ENCODE peak calls at places on chromosomes 3 and 15, in four cellular contexts. One of them, this sample, is unnamed.

GRCh38 chr3:98556164-98557130 is 24.7 kb downstream of the GPR15 start:
- DNase-seq in cardiac muscle cell: no peak
- DNase-seq in EL: peak
- DNase-seq in GM18507: no peak
- DNase-seq in this sample: no peak

GRCh38 chr15:42836251-42836650 is 84.3 kb downstream of the TTBK2 start:
- DNase-seq in GM18507: no peak
- DNase-seq in cardiac muscle cell: peak
- DNase-seq in EL: no peak
- DNase-seq in this sample: no peak

GRCh38 chr3:185424435-185424834 is 61.5 kb downstream of the MAP3K13 start:
- DNase-seq in EL: no peak
- DNase-seq in cardiac muscle cell: no peak
- DNase-seq in GM18507: no peak
- DNase-seq in this sample: no peak

GRCh38 chr3:148227534-148227933 is 470.2 kb upstream of the AGTR1 start:
- DNase-seq in cardiac muscle cell: peak
- DNase-seq in EL: peak
- DNase-seq in GM18507: no peak
- DNase-seq in this sample: no peak

GRCh38 chr3:126886217-126886616 is 96.7 kb upstream of the PLXNA1 start:
- DNase-seq in EL: no peak
- DNase-seq in GM18507: no peak
- DNase-seq in cardiac muscle cell: peak
- DNase-seq in this sample: no peak

GRCh38 chr3:44995142-44995770 is 19.2 kb downstream of the EXOSC7 start:
- DNase-seq in EL: peak
- DNase-seq in GM18507: no peak
- DNase-seq in cardiac muscle cell: peak
- DNase-seq in this sample: no peak

GRCh38 chr15:35925634-35926380 is 379.8 kb upstream of the DPH6 start:
- DNase-seq in EL: peak
- DNase-seq in GM18507: no peak
- DNase-seq in cardiac muscle cell: peak
- DNase-seq in this sample: no peak

GRCh38 chr3:139358857-139359562 is 15.2 kb downstream of the MRPS22 start:
- DNase-seq in cardiac muscle cell: no peak
- DNase-seq in GM18507: no peak
- DNase-seq in EL: no peak
- DNase-seq in this sample: no peak

This sample was measured in GM19239.